ENCODE peak calls at places on chromosome 11, in eight cellular contexts. One of them, this sample, is unnamed.

GRCh38 chr11:27227744-27228143 is 135.3 kb downstream of the CCDC34 start:
- DNase-seq in NCI-H2081: peak; percentile 77
- DNase-seq in sigmoid colon: no peak
- DNase-seq in GM23248: no peak
- DNase-seq in stimulated activated CD4-positive, alpha-beta T cell treated with anti-CD3 and anti-CD28 coated beads, Interleukin-15, amount 100 ng/mL, for 1 hour: no peak
- DNase-seq in RCC 7860: no peak
- DNase-seq in NCI-H2029: no peak
- DNase-seq in aorta: no peak
- DNase-seq in this sample: no peak

GRCh38 chr11:46305295-46305694 is 27.8 kb downstream of the CREB3L1 start:
- DNase-seq in NCI-H2081: no peak
- DNase-seq in sigmoid colon: no peak
- DNase-seq in GM23248: peak; percentile 61
- DNase-seq in stimulated activated CD4-positive, alpha-beta T cell treated with anti-CD3 and anti-CD28 coated beads, Interleukin-15, amount 100 ng/mL, for 1 hour: no peak
- DNase-seq in RCC 7860: no peak
- DNase-seq in NCI-H2029: no peak
- DNase-seq in aorta: no peak
- DNase-seq in this sample: no peak

GRCh38 chr11:125514336-125515101 is 18.5 kb upstream of the FEZ1 start:
- DNase-seq in NCI-H2081: no peak
- DNase-seq in sigmoid colon: no peak
- DNase-seq in GM23248: peak; percentile 36
- DNase-seq in stimulated activated CD4-positive, alpha-beta T cell treated with anti-CD3 and anti-CD28 coated beads, Interleukin-15, amount 100 ng/mL, for 1 hour: no peak
- DNase-seq in RCC 7860: peak; percentile 42
- DNase-seq in NCI-H2029: no peak
- DNase-seq in aorta: no peak
- DNase-seq in this sample: peak; percentile 9

GRCh38 chr11:17406082-17406817 is 17.8 kb upstream of the KCNJ11 start:
- DNase-seq in NCI-H2081: no peak
- DNase-seq in sigmoid colon: no peak
- DNase-seq in GM23248: no peak
- DNase-seq in stimulated activated CD4-positive, alpha-beta T cell treated with anti-CD3 and anti-CD28 coated beads, Interleukin-15, amount 100 ng/mL, for 1 hour: no peak
- DNase-seq in RCC 7860: no peak
- DNase-seq in NCI-H2029: no peak
- DNase-seq in aorta: no peak
- DNase-seq in this sample: no peak

GRCh38 chr11:9498457-9499078 is 37.8 kb downstream of the ZNF143 start:
- DNase-seq in NCI-H2081: no peak
- DNase-seq in sigmoid colon: no peak
- DNase-seq in GM23248: no peak
- DNase-seq in stimulated activated CD4-positive, alpha-beta T cell treated with anti-CD3 and anti-CD28 coated beads, Interleukin-15, amount 100 ng/mL, for 1 hour: no peak
- DNase-seq in RCC 7860: no peak
- DNase-seq in NCI-H2029: no peak
- DNase-seq in aorta: no peak
- DNase-seq in this sample: no peak

GRCh38 chr11:10592331-10592730 is 23.9 kb upstream of the LYVE1 start:
- DNase-seq in NCI-H2081: no peak
- DNase-seq in sigmoid colon: no peak
- DNase-seq in GM23248: peak; percentile 93
- DNase-seq in stimulated activated CD4-positive, alpha-beta T cell treated with anti-CD3 and anti-CD28 coated beads, Interleukin-15, amount 100 ng/mL, for 1 hour: no peak
- DNase-seq in RCC 7860: peak; percentile 58
- DNase-seq in NCI-H2029: no peak
- DNase-seq in aorta: no peak
- DNase-seq in this sample: no peak

GRCh38 chr11:63906585-63906984 is 10.4 kb downstream of the RCOR2 start:
- DNase-seq in NCI-H2081: no peak
- DNase-seq in sigmoid colon: no peak
- DNase-seq in GM23248: peak; percentile 46
- DNase-seq in stimulated activated CD4-positive, alpha-beta T cell treated with anti-CD3 and anti-CD28 coated beads, Interleukin-15, amount 100 ng/mL, for 1 hour: peak; percentile 25
- DNase-seq in RCC 7860: no peak
- DNase-seq in NCI-H2029: no peak
- DNase-seq in aorta: no peak
- DNase-seq in this sample: peak; percentile 18

GRCh38 chr11:27875480-27876208 is 175.4 kb upstream of the BDNF start:
- DNase-seq in NCI-H2081: no peak
- DNase-seq in sigmoid colon: no peak
- DNase-seq in GM23248: no peak
- DNase-seq in stimulated activated CD4-positive, alpha-beta T cell treated with anti-CD3 and anti-CD28 coated beads, Interleukin-15, amount 100 ng/mL, for 1 hour: no peak
- DNase-seq in RCC 7860: no peak
- DNase-seq in NCI-H2029: no peak
- DNase-seq in aorta: no peak
- DNase-seq in this sample: no peak

GRCh38 chr11:33829430-33830141 is 55.3 kb upstream of the FBXO3 start:
- DNase-seq in NCI-H2081: peak; percentile 45
- DNase-seq in sigmoid colon: no peak
- DNase-seq in GM23248: peak; percentile 84
- DNase-seq in stimulated activated CD4-positive, alpha-beta T cell treated with anti-CD3 and anti-CD28 coated beads, Interleukin-15, amount 100 ng/mL, for 1 hour: no peak
- DNase-seq in RCC 7860: peak; percentile 37
- DNase-seq in NCI-H2029: no peak
- DNase-seq in aorta: no peak
- DNase-seq in this sample: no peak

GRCh38 chr11:67630943-67631331 is 1.2 kb upstream of the NUDT8 start:
- DNase-seq in NCI-H2081: no peak
- DNase-seq in sigmoid colon: no peak
- DNase-seq in GM23248: no peak
- DNase-seq in stimulated activated CD4-positive, alpha-beta T cell treated with anti-CD3 and anti-CD28 coated beads, Interleukin-15, amount 100 ng/mL, for 1 hour: no peak
- DNase-seq in RCC 7860: no peak
- DNase-seq in NCI-H2029: no peak
- DNase-seq in aorta: peak; percentile 77
- DNase-seq in this sample: no peak

GRCh38 chr11:86484164-86484794 is 109.6 kb downstream of the CCDC81 start:
- DNase-seq in NCI-H2081: no peak
- DNase-seq in sigmoid colon: peak; percentile 75
- DNase-seq in GM23248: peak; percentile 96
- DNase-seq in stimulated activated CD4-positive, alpha-beta T cell treated with anti-CD3 and anti-CD28 coated beads, Interleukin-15, amount 100 ng/mL, for 1 hour: no peak
- DNase-seq in RCC 7860: peak; percentile 87
- DNase-seq in NCI-H2029: no peak
- DNase-seq in aorta: peak; percentile 89
- DNase-seq in this sample: no peak

GRCh38 chr11:10982695-10983492 is 125.0 kb upstream of the ZBED5 start:
- DNase-seq in NCI-H2081: no peak
- DNase-seq in sigmoid colon: no peak
- DNase-seq in GM23248: peak; percentile 41
- DNase-seq in stimulated activated CD4-positive, alpha-beta T cell treated with anti-CD3 and anti-CD28 coated beads, Interleukin-15, amount 100 ng/mL, for 1 hour: no peak
- DNase-seq in RCC 7860: no peak
- DNase-seq in NCI-H2029: no peak
- DNase-seq in aorta: no peak
- DNase-seq in this sample: no peak

GRCh38 chr11:60700689-60701508 is 1.5 kb downstream of the MS4A8 start:
- DNase-seq in NCI-H2081: peak; percentile 89
- DNase-seq in sigmoid colon: no peak
- DNase-seq in GM23248: peak; percentile 17
- DNase-seq in stimulated activated CD4-positive, alpha-beta T cell treated with anti-CD3 and anti-CD28 coated beads, Interleukin-15, amount 100 ng/mL, for 1 hour: no peak
- DNase-seq in RCC 7860: no peak
- DNase-seq in NCI-H2029: peak; percentile 82
- DNase-seq in aorta: no peak
- DNase-seq in this sample: no peak

GRCh38 chr11:74004694-74005615 is 3.9 kb downstream of the UCP3 start:
- DNase-seq in NCI-H2081: no peak
- DNase-seq in sigmoid colon: peak; percentile 52
- DNase-seq in GM23248: no peak
- DNase-seq in stimulated activated CD4-positive, alpha-beta T cell treated with anti-CD3 and anti-CD28 coated beads, Interleukin-15, amount 100 ng/mL, for 1 hour: peak; percentile 66
- DNase-seq in RCC 7860: no peak
- DNase-seq in NCI-H2029: peak; percentile 34
- DNase-seq in aorta: peak; percentile 56
- DNase-seq in this sample: peak; percentile 71

GRCh38 chr11:34356576-34356917 is 1.3 kb downstream of the ABTB2 start:
- DNase-seq in NCI-H2081: no peak
- DNase-seq in sigmoid colon: peak; percentile 72
- DNase-seq in GM23248: peak; percentile 81
- DNase-seq in stimulated activated CD4-positive, alpha-beta T cell treated with anti-CD3 and anti-CD28 coated beads, Interleukin-15, amount 100 ng/mL, for 1 hour: no peak
- DNase-seq in RCC 7860: peak; percentile 14
- DNase-seq in NCI-H2029: no peak
- DNase-seq in aorta: no peak
- DNase-seq in this sample: no peak

GRCh38 chr11:100892886-100893285 is 205.8 kb downstream of the ARHGAP42 start:
- DNase-seq in NCI-H2081: no peak
- DNase-seq in sigmoid colon: no peak
- DNase-seq in GM23248: no peak
- DNase-seq in stimulated activated CD4-positive, alpha-beta T cell treated with anti-CD3 and anti-CD28 coated beads, Interleukin-15, amount 100 ng/mL, for 1 hour: no peak
- DNase-seq in RCC 7860: no peak
- DNase-seq in NCI-H2029: no peak
- DNase-seq in aorta: no peak
- DNase-seq in this sample: no peak

GRCh38 chr11:85953491-85954143 is 98.4 kb downstream of the CCDC83 start:
- DNase-seq in NCI-H2081: no peak
- DNase-seq in sigmoid colon: no peak
- DNase-seq in GM23248: peak; percentile 76
- DNase-seq in stimulated activated CD4-positive, alpha-beta T cell treated with anti-CD3 and anti-CD28 coated beads, Interleukin-15, amount 100 ng/mL, for 1 hour: no peak
- DNase-seq in RCC 7860: no peak
- DNase-seq in NCI-H2029: no peak
- DNase-seq in aorta: no peak
- DNase-seq in this sample: no peak

GRCh38 chr11:92626624-92627023 is 342.8 kb upstream of the MTNR1B start:
- DNase-seq in NCI-H2081: no peak
- DNase-seq in sigmoid colon: no peak
- DNase-seq in GM23248: no peak
- DNase-seq in stimulated activated CD4-positive, alpha-beta T cell treated with anti-CD3 and anti-CD28 coated beads, Interleukin-15, amount 100 ng/mL, for 1 hour: no peak
- DNase-seq in RCC 7860: no peak
- DNase-seq in NCI-H2029: no peak
- DNase-seq in aorta: no peak
- DNase-seq in this sample: no peak

GRCh38 chr11:73201249-73201648 is 16.8 kb upstream of the P2RY2 start:
- DNase-seq in NCI-H2081: no peak
- DNase-seq in sigmoid colon: peak; percentile 63
- DNase-seq in GM23248: peak; percentile 22
- DNase-seq in stimulated activated CD4-positive, alpha-beta T cell treated with anti-CD3 and anti-CD28 coated beads, Interleukin-15, amount 100 ng/mL, for 1 hour: no peak
- DNase-seq in RCC 7860: no peak
- DNase-seq in NCI-H2029: no peak
- DNase-seq in aorta: no peak
- DNase-seq in this sample: no peak

GRCh38 chr11:119996556-119996955 is 141.4 kb downstream of the TRIM29 start:
- DNase-seq in NCI-H2081: no peak
- DNase-seq in sigmoid colon: no peak
- DNase-seq in GM23248: no peak
- DNase-seq in stimulated activated CD4-positive, alpha-beta T cell treated with anti-CD3 and anti-CD28 coated beads, Interleukin-15, amount 100 ng/mL, for 1 hour: no peak
- DNase-seq in RCC 7860: no peak
- DNase-seq in NCI-H2029: no peak
- DNase-seq in aorta: no peak
- DNase-seq in this sample: no peak

GRCh38 chr11:117171648-117172051 is 6.9 kb upstream of the SIDT2 start:
- DNase-seq in NCI-H2081: no peak
- DNase-seq in sigmoid colon: no peak
- DNase-seq in GM23248: peak; percentile 49
- DNase-seq in stimulated activated CD4-positive, alpha-beta T cell treated with anti-CD3 and anti-CD28 coated beads, Interleukin-15, amount 100 ng/mL, for 1 hour: no peak
- DNase-seq in RCC 7860: no peak
- DNase-seq in NCI-H2029: no peak
- DNase-seq in aorta: no peak
- DNase-seq in this sample: no peak

GRCh38 chr11:3162410-3163240 is 2.5 kb downstream of the OSBPL5 start:
- DNase-seq in NCI-H2081: no peak
- DNase-seq in sigmoid colon: no peak
- DNase-seq in GM23248: no peak
- DNase-seq in stimulated activated CD4-positive, alpha-beta T cell treated with anti-CD3 and anti-CD28 coated beads, Interleukin-15, amount 100 ng/mL, for 1 hour: no peak
- DNase-seq in RCC 7860: no peak
- DNase-seq in NCI-H2029: no peak
- DNase-seq in aorta: peak; percentile 69
- DNase-seq in this sample: no peak

GRCh38 chr11:115042002-115042401 is 363.7 kb downstream of the NXPE2 start:
- DNase-seq in NCI-H2081: no peak
- DNase-seq in sigmoid colon: no peak
- DNase-seq in GM23248: no peak
- DNase-seq in stimulated activated CD4-positive, alpha-beta T cell treated with anti-CD3 and anti-CD28 coated beads, Interleukin-15, amount 100 ng/mL, for 1 hour: no peak
- DNase-seq in RCC 7860: no peak
- DNase-seq in NCI-H2029: no peak
- DNase-seq in aorta: no peak
- DNase-seq in this sample: no peak

GRCh38 chr11:19756675-19757475 is 44.2 kb downstream of the NAV2 start:
- DNase-seq in NCI-H2081: no peak
- DNase-seq in sigmoid colon: peak; percentile 77
- DNase-seq in GM23248: peak; percentile 86
- DNase-seq in stimulated activated CD4-positive, alpha-beta T cell treated with anti-CD3 and anti-CD28 coated beads, Interleukin-15, amount 100 ng/mL, for 1 hour: no peak
- DNase-seq in RCC 7860: no peak
- DNase-seq in NCI-H2029: no peak
- DNase-seq in aorta: no peak
- DNase-seq in this sample: no peak

GRCh38 chr11:38307455-38307854 is 1709.4 kb upstream of the RAG2 start:
- DNase-seq in NCI-H2081: no peak
- DNase-seq in sigmoid colon: no peak
- DNase-seq in GM23248: no peak
- DNase-seq in stimulated activated CD4-positive, alpha-beta T cell treated with anti-CD3 and anti-CD28 coated beads, Interleukin-15, amount 100 ng/mL, for 1 hour: no peak
- DNase-seq in RCC 7860: no peak
- DNase-seq in NCI-H2029: no peak
- DNase-seq in aorta: no peak
- DNase-seq in this sample: no peak

GRCh38 chr11:62689421-62690183 is at the start of gene LRRN4CL:
- DNase-seq in NCI-H2081: peak; percentile 36
- DNase-seq in sigmoid colon: peak; percentile 97
- DNase-seq in GM23248: peak; percentile 94
- DNase-seq in stimulated activated CD4-positive, alpha-beta T cell treated with anti-CD3 and anti-CD28 coated beads, Interleukin-15, amount 100 ng/mL, for 1 hour: no peak
- DNase-seq in RCC 7860: no peak
- DNase-seq in NCI-H2029: no peak
- DNase-seq in aorta: peak; percentile 82
- DNase-seq in this sample: no peak

GRCh38 chr11:69364901-69365300 is 70.9 kb downstream of the MYEOV start:
- DNase-seq in NCI-H2081: no peak
- DNase-seq in sigmoid colon: no peak
- DNase-seq in GM23248: no peak
- DNase-seq in stimulated activated CD4-positive, alpha-beta T cell treated with anti-CD3 and anti-CD28 coated beads, Interleukin-15, amount 100 ng/mL, for 1 hour: no peak
- DNase-seq in RCC 7860: no peak
- DNase-seq in NCI-H2029: no peak
- DNase-seq in aorta: no peak
- DNase-seq in this sample: no peak

GRCh38 chr11:35357893-35358292 is 61.5 kb downstream of the SLC1A2 start:
- DNase-seq in NCI-H2081: no peak
- DNase-seq in sigmoid colon: no peak
- DNase-seq in GM23248: peak; percentile 37
- DNase-seq in stimulated activated CD4-positive, alpha-beta T cell treated with anti-CD3 and anti-CD28 coated beads, Interleukin-15, amount 100 ng/mL, for 1 hour: no peak
- DNase-seq in RCC 7860: no peak
- DNase-seq in NCI-H2029: no peak
- DNase-seq in aorta: no peak
- DNase-seq in this sample: no peak

This sample was measured in activated CD4-positive, CD25-positive, alpha-beta regulatory T cell treated with anti-CD3 and anti-CD28 coated beads, Interleukin-2, amount 50 U/mL, for 16 hours.